ENCODE peak calls at places on chromosomes 5 and 9, in eight cellular contexts. P is choroid plexus epithelial cell, Q is PC-9, F is endodermal cell, H is heart right ventricle, K is sigmoid colon, M is cardiac muscle cell, O is left ventricle myocardium inferior. E is an unnamed sample.

GRCh38 chr9:79764377-79764776 is 192.6 kb downstream of the TLE4 start:
- DNase-seq in H (peak), O (no peak), Q (no peak), M (peak), F (no peak), K (peak), P (peak), E (no peak)

GRCh38 chr9:98742325-98743280 is 33.9 kb upstream of the GABBR2 start:
- DNase-seq in M (no peak), P (peak), H (no peak), Q (no peak), F (no peak), K (no peak), O (no peak), E (no peak)

GRCh38 chr5:83590966-83591365 is 119.4 kb downstream of the VCAN start:
- DNase-seq in O (no peak), K (no peak), Q (no peak), F (no peak), H (no peak), P (no peak), M (no peak), E (no peak)

GRCh38 chr5:97943036-97943435 is 760.0 kb upstream of the RIOK2 start:
- DNase-seq in K (no peak), Q (no peak), O (no peak), H (no peak), P (no peak), M (no peak), F (no peak), E (no peak)

GRCh38 chr5:9545301-9545958 is 445 bp downstream of the SEMA5A start:
- DNase-seq in P (no peak), H (no peak), K (peak), F (peak), O (no peak), Q (no peak), M (no peak), E (no peak)

GRCh38 chr5:165620394-165620793 is 2115.0 kb downstream of the MAT2B start:
- DNase-seq in P (no peak), O (no peak), Q (no peak), K (peak), H (no peak), M (peak), F (no peak), E (no peak)

GRCh38 chr5:53407373-53407772 is 73.1 kb upstream of the FST start:
- DNase-seq in M (peak), K (no peak), Q (no peak), O (no peak), P (peak), H (no peak), F (no peak), E (no peak)

GRCh38 chr5:132822650-132823480 is 7.6 kb downstream of the SHROOM1 start:
- DNase-seq in F (peak), Q (no peak), O (no peak), P (peak), K (no peak), M (peak), H (no peak), E (peak)

GRCh38 chr9:119768266-119768665 is 399.0 kb upstream of the BRINP1 start:
- DNase-seq in K (no peak), F (no peak), O (no peak), H (no peak), Q (no peak), M (no peak), P (no peak), E (no peak)

GRCh38 chr5:121251954-121252353 is 599.7 kb upstream of the FTMT start:
- DNase-seq in O (no peak), K (no peak), P (peak), H (no peak), Q (peak), M (peak), F (no peak), E (no peak)

GRCh38 chr9:128724744-128725211 is 851 bp upstream of the ZDHHC12 start:
- DNase-seq in O (peak), H (peak), Q (peak), K (peak), M (peak), P (peak), F (peak), E (peak)

GRCh38 chr5:73729329-73729728 is 103.3 kb downstream of the ARHGEF28 start:
- DNase-seq in K (no peak), M (no peak), P (peak), O (no peak), Q (no peak), H (no peak), F (no peak), E (no peak)

GRCh38 chr5:86880344-86880743 is 262.6 kb downstream of the COX7C start:
- DNase-seq in Q (no peak), K (no peak), F (no peak), P (no peak), O (no peak), M (no peak), H (no peak), E (peak)

GRCh38 chr5:86881493-86882090 is 263.9 kb downstream of the COX7C start:
- DNase-seq in Q (no peak), P (no peak), M (no peak), H (no peak), K (no peak), O (no peak), F (no peak), E (no peak)

GRCh38 chr5:86879086-86879485 is 261.3 kb downstream of the COX7C start:
- DNase-seq in Q (no peak), H (no peak), K (no peak), O (no peak), M (no peak), F (no peak), P (no peak), E (no peak)

GRCh38 chr5:86878250-86878649 is 260.5 kb downstream of the COX7C start:
- DNase-seq in F (no peak), M (no peak), O (no peak), K (no peak), Q (no peak), P (peak), H (no peak), E (no peak)

DNA sequence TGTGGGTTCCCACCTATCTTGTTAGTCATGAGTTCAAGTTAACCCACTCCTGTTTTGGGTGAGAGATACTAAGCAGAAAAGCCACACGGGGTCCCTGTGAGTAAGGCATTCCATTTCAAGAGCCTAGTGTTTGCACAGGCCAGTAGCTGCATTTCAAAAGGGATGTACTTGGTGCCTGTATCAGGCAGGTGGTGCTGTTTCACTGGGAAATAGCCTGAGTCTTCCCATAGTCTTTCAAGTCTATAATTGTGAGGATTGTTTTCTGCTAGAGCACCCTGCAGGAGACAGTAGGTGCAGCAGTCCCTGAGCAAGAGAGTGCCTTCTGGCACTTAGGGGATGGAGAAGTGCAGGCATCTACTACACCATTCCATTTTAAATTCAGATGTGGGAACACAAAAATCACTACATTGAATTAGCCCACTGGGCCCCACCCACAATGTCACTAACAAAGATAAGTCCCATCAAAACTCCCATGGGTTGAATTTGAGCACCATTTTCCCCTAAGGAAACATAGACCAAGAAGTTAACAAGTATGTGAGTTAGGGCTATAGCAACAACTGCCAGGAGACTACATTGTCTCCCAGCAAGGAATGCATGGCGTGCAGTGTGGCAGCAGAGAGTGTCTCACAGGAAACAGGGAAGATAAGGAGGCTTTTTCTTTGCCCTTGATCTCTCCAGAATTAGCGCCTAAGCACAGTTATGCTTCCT is 263.2 kb downstream of the COX7C start:
- DNase-seq in K (no peak), O (no peak), M (peak), Q (peak), H (peak), F (peak), P (peak), E (peak)
- TF ChIP-seq CTCF in K (no peak), O (peak), M (peak), Q (peak), H (peak), F (peak), P (peak), E (peak)

DNA sequence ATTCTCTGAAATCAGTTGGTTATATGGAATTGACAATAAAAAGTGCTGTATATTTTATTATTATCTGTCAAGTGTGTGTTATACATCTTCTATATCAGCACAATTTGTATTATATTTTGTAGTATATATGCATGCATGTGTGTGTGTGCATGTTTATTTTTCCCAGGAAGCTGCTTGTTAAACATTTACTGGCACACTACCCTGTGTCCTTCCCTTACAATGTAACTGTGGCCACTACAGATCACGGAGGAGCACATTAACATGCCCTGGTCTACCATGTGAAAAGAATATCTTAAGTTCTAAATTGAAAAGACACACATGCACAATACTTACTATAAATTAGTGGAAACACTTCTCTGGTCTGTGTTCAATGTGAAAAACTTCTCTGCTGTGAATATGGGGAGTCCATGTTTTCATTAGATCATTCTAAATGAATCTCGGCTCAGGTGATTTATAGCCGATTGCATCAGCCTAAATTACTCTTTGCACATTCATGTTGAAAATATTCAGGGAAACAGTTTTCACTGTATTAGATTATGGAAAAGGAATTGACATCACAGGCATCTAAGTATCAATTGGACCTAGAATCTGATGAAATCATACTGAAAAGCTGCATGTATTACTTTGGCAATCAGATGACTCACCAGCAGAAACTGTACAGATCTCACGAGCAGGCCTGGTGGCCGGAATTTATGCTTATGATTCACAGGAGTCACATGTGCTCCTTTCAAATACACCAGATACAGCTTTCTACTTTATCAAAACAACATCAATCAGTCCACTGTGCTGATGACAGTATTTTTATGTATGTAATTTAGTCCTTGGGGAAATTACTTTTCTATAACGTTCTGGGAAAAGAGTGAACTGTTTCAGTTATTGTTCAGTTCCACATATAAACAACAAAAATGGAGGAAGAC is 39.4 kb downstream of the LURAP1L start:
- DNase-seq in F (no peak), M (peak), P (peak), K (peak), O (no peak), H (peak), Q (peak), E (peak)
- H3K4me3 ChIP-seq in F (no peak), M (no peak), P (peak), K (no peak), O (peak), H (peak), Q (peak), E (no peak)

GRCh38 chr9:133591985-133592384 is 17.2 kb downstream of the FAM163B start:
- DNase-seq in K (no peak), O (no peak), Q (no peak), M (no peak), P (no peak), H (no peak), F (no peak), E (no peak)

GRCh38 chr9:133587466-133587865 is 21.7 kb downstream of the FAM163B start:
- DNase-seq in Q (no peak), O (no peak), P (no peak), H (no peak), F (no peak), M (no peak), K (no peak), E (no peak)

GRCh38 chr9:133591116-133591910 is 17.9 kb downstream of the FAM163B start:
- DNase-seq in K (no peak), M (no peak), P (no peak), F (no peak), Q (no peak), O (no peak), H (no peak), E (no peak)

GRCh38 chr9:133590231-133590855 is 18.8 kb downstream of the FAM163B start:
- DNase-seq in H (no peak), Q (no peak), M (no peak), K (no peak), O (no peak), F (no peak), P (no peak), E (no peak)

GRCh38 chr9:133589454-133590227 is 19.5 kb downstream of the FAM163B start:
- DNase-seq in Q (no peak), F (peak), M (no peak), H (no peak), K (no peak), P (no peak), O (no peak), E (peak)
- TF ChIP-seq CTCF in Q (peak), F (peak), M (peak), H (peak), K (no peak), P (peak), O (peak), E (peak)

DNA sequence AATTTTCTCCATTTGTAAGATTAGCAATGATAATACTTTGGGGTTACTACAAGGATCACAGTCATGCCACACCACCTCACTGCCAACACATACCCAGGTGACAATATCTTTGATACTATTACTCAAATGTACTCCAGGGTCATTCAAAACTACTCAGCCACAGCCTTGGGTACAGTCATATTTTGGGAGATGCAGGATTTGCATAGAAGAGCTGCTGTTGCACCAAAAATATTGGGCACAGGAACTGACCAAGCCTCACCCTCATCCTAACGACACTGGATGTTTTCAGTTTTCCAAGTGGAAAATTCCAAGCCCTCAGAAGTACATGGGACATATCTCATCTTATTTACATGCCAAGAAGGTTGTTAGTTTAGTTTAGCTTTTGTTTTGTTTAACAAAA is 120.9 kb upstream of the C6 start:
- DNase-seq in K (no peak), P (no peak), F (no peak), M (no peak), H (no peak), Q (no peak), O (no peak), E (no peak)
- H3K4me3 ChIP-seq in K (no peak), P (no peak), F (no peak), M (no peak), H (no peak), Q (no peak), O (no peak), E (no peak)

DNA sequence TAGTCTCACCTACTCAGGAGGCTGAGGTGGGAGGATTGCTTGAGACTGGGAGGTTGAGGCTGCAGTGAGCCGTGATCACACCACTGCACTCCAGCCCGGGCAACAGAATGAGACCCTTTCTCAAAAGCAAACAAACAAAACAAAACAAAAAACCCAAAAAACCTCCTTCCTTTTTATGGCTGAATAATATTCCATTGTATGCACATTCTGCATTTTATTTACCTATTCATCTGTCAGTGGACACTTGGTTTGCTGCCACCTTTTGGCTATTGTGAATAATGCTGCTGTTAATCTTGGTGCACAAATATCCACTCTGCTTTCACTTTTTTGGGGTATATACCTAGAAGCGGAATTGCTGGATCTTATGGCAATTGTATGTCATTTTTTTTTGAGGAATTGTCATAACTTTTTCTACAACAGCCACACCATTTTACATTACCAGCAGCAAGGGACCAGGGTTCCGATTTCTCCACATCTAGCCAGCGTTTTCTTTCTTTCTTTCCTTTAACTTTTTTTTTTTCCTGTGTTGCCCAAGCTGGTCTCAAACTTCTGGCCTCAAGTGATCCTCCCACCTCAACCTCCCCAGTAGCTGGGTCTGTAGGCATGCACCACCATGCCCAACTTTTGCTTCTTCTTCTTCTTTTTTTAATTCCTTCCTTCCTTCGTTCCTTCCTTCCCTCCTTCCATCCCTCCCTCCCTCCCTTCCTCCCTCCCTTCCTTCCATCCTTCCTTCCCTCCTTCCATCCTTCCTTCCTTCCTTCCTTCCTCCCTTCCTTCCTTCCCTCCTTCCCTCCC is 30.6 kb downstream of the NKX2-5 start:
- DNase-seq in H (no peak), Q (no peak), K (no peak), P (peak), O (no peak), M (peak), F (no peak), E (peak)
- TF ChIP-seq CTCF in H (peak), Q (peak), K (no peak), P (peak), O (peak), M (peak), F (peak), E (peak)

DNA sequence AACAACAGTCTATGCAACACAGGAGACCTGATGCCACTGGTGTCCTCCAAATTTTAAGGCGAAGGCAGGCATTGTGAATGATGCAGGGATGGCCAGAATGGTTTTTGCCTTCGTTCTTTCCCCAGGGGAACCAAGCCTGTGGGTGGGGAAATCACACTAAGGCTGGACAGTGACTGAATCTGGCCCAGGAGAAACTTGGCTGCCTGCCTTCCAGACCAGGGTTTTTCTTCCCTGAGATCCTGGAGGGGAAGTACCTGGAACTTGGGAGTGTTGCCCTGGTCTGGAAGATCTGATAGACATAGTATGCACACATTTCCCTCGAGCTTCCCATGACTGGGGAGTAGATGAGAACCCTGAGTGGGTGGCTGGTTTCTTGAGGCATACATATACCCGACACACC is 699 bp upstream of the IL11RA start:
- DNase-seq in M (peak), O (no peak), H (no peak), F (no peak), Q (no peak), P (peak), K (peak), E (no peak)
- H3K4me3 ChIP-seq in M (peak), O (peak), H (peak), F (peak), Q (peak), P (no peak), K (peak), E (no peak)

DNA sequence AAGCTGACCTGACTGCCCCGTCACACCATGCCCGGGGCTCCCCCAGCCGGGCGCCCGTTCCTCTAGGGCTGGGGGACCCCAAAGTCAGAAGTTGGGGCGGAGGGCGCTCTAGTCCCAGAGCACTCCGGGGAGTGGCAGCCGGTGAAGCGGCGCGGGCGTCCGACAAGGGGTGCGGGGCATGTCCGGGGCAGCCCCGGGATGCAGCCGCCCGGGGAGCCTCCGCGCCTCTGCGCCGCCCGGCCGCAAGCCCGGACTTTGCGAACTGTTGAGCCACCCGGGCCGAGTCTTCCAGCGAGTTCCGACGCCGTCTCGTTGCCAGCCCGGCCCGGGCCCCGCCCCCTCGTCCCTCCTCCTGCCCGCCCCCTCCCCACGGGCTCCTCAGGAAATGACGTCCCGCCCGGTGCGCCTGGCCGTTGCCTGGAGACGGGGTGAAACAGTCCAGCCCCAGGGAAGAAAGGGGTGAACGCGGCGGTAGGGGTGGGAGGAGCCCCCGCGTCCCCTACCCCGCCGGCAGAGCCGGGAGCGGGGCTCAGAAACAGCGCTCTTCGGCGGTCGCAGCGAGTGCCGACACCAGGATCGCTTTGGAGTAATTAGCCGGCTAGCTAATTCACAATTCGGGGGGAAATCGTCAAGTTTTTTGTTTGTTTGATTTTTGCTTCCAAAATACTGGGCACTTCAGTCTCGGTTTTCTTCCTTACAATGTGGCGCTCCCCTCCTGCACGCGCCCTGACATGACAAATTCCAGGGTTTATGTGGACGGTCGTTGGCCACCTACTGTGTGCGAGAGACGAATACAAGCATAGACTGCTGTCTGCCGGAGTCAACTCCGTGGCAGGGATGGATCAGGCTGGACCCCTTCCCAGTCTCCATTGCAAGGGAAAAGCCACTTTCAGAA is at the start of gene WHRN:
- DNase-seq in O (peak), H (peak), K (peak), P (peak), Q (peak), F (peak), M (peak), E (peak)
- TF ChIP-seq CTCF in O (no peak), H (no peak), K (no peak), P (no peak), Q (no peak), F (no peak), M (no peak), E (no peak)

GRCh38 chr9:16367605-16368424 is 502.7 kb downstream of the BNC2 start:
- DNase-seq in O (no peak), F (peak), P (no peak), K (no peak), H (no peak), M (no peak), Q (peak), E (no peak)
- H3K4me3 ChIP-seq in O (no peak), F (no peak), P (no peak), K (no peak), H (no peak), M (no peak), Q (no peak), E (no peak)

E was measured in GM12865.